ENCODE peak calls at places on chromosomes 1 and 21, in four cellular contexts. X is activated T-cell treated with anti-CD3 and anti-CD28 coated beads, Interleukin-2, amount 50 U/mL, for 72 hours; E is nucleus accumbens; B is kidney tubule cell. A is an unnamed sample.

GRCh38 chr1:118960026-118960561 is 28.0 kb downstream of the TBX15 start:
- DNase-seq in E (no peak), X (no peak), B (peak), A (no peak)

GRCh38 chr1:98884864-98885263 is 119.8 kb downstream of the PLPPR5 start:
- DNase-seq in B (no peak), E (no peak), X (no peak), A (no peak)

GRCh38 chr1:112731451-112731850 is 16.3 kb upstream of the PPM1J start:
- DNase-seq in B (no peak), X (no peak), E (no peak), A (no peak)

GRCh38 chr21:32135401-32136363 is 143.2 kb downstream of the MIS18A start:
- DNase-seq in X (no peak), B (no peak), E (no peak), A (no peak)

GRCh38 chr1:25055045-25055780 is 125.1 kb upstream of the RUNX3 start:
- DNase-seq in B (no peak), E (no peak), X (no peak), A (no peak)

GRCh38 chr21:34156957-34157356 is 83.6 kb downstream of the MRPS6 start:
- DNase-seq in E (no peak), B (peak), X (no peak), A (no peak)

GRCh38 chr1:166080965-166081870 is 85.6 kb downstream of the FAM78B start:
- DNase-seq in X (no peak), B (no peak), E (no peak), A (no peak)

GRCh38 chr1:152515454-152515823 is 1.2 kb downstream of the CRCT1 start:
- DNase-seq in E (no peak), X (no peak), B (peak), A (no peak)

GRCh38 chr1:81449786-81450185 is 350.9 kb upstream of the ADGRL2 start:
- DNase-seq in B (peak), E (no peak), X (no peak), A (no peak)

GRCh38 chr1:30857062-30857461 is 51.5 kb downstream of the SDC3 start:
- DNase-seq in X (no peak), E (no peak), B (no peak), A (no peak)

GRCh38 chr1:183234660-183235476 is 48.8 kb downstream of the LAMC2 start:
- DNase-seq in X (no peak), E (peak), B (peak), A (peak)

GRCh38 chr1:77874804-77875445 is 13.5 kb upstream of the NEXN start:
- DNase-seq in X (no peak), B (peak), E (no peak), A (no peak)

GRCh38 chr1:201556841-201557571 is 18.1 kb downstream of the NAV1 start:
- DNase-seq in E (no peak), B (no peak), X (no peak), A (no peak)

GRCh38 chr1:33181038-33181861 is 593 bp downstream of the TRIM62 start:
- DNase-seq in X (peak), B (peak), E (no peak), A (no peak)

GRCh38 chr1:72412286-72412685 is 129.9 kb upstream of the NEGR1 start:
- DNase-seq in B (peak), E (no peak), X (no peak), A (no peak)

GRCh38 chr1:218813247-218813646 is 360.4 kb upstream of the LYPLAL1 start:
- DNase-seq in X (no peak), E (no peak), B (peak), A (no peak)

GRCh38 chr1:158035976-158036583 is 42.6 kb downstream of the KIRREL1 start:
- DNase-seq in B (peak), E (no peak), X (peak), A (peak)

GRCh38 chr1:75602486-75602885 is 8.4 kb downstream of the SLC44A5 start:
- DNase-seq in E (no peak), B (peak), X (no peak), A (no peak)

GRCh38 chr1:173473599-173474011 is 3.5 kb upstream of the PRDX6 start:
- DNase-seq in E (no peak), X (no peak), B (peak), A (no peak)

GRCh38 chr1:3323021-3323790 is 131.3 kb upstream of the ARHGEF16 start:
- DNase-seq in X (no peak), E (no peak), B (peak), A (no peak)

GRCh38 chr1:227330709-227331108 is 12.4 kb upstream of the CDC42BPA start:
- DNase-seq in E (no peak), B (no peak), X (no peak), A (no peak)

GRCh38 chr1:57013522-57013921 is 47.7 kb upstream of the C8B start:
- DNase-seq in X (no peak), E (no peak), B (peak), A (no peak)

GRCh38 chr1:109120356-109120755 is 6.4 kb downstream of the ELAPOR1 start:
- DNase-seq in E (no peak), X (no peak), B (no peak), A (no peak)

GRCh38 chr21:33257404-33257803 is 8.8 kb upstream of the IL10RB start:
- DNase-seq in X (no peak), B (no peak), E (no peak), A (no peak)

GRCh38 chr1:205930698-205931330 is 12.4 kb downstream of the SLC26A9 start:
- DNase-seq in B (no peak), X (no peak), E (no peak), A (no peak)

GRCh38 chr1:232675267-232675666 is 45.3 kb upstream of the SIPA1L2 start:
- DNase-seq in X (no peak), E (no peak), B (peak), A (no peak)

GRCh38 chr1:19166066-19166465 is 44.0 kb downstream of the UBR4 start:
- DNase-seq in X (no peak), B (peak), E (no peak), A (no peak)

A was measured in globus pallidus.